ENCODE peak calls at places on chromosomes 11 and 22, in ten cellular contexts. S is brain microvascular endothelial cell; M is SIG-M5; T is fibroblast of pulmonary artery; H is HTR-8/SVneo; G is endothelial cell; I is stimulated activated CD8-positive, alpha-beta memory T cell treated with anti-CD3 and anti-CD28 coated beads, Interleukin-7, amount 100 ng/mL, for 48 hours; X is putamen; N is caudate nucleus; Q is LoVo. Z is an unnamed sample.

GRCh38 chr11:2140411-2141400 is 1.5 kb upstream of the IGF2 start:
- DNase-seq in S (no peak), M (no peak), T (no peak), H (no peak), G (no peak), I (no peak), X (no peak), N (no peak), Q (no peak), Z (no peak)

GRCh38 chr11:67524480-67524808 is 1.2 kb upstream of the CABP2 start:
- DNase-seq in S (no peak), M (no peak), T (no peak), H (no peak), G (no peak), I (no peak), X (no peak), N (no peak), Q (no peak), Z (no peak)

GRCh38 chr22:48888466-48889208 is 939.0 kb downstream of the BRD1 start:
- DNase-seq in S (no peak), M (no peak), T (no peak), H (no peak), G (no peak), I (no peak), X (no peak), N (no peak), Q (no peak), Z (no peak)

GRCh38 chr22:35987487-35987886 is 41.1 kb downstream of the RBFOX2 start:
- DNase-seq in S (peak; percentile 18), M (no peak), T (peak; percentile 38), H (no peak), G (no peak), I (no peak), X (no peak), N (no peak), Q (no peak), Z (no peak)

GRCh38 chr22:43953988-43954771 is 1.1 kb upstream of the SAMM50 start:
- DNase-seq in S (no peak), M (no peak), T (no peak), H (no peak), G (no peak), I (no peak), X (no peak), N (no peak), Q (no peak), Z (no peak)

GRCh38 chr11:32161293-32161692 is 70.4 kb downstream of the RCN1 start:
- DNase-seq in S (no peak), M (no peak), T (no peak), H (no peak), G (no peak), I (no peak), X (no peak), N (no peak), Q (no peak), Z (no peak)

GRCh38 chr22:44827666-44828065 is 75.3 kb downstream of the ARHGAP8 start:
- DNase-seq in S (no peak), M (no peak), T (no peak), H (no peak), G (no peak), I (no peak), X (no peak), N (no peak), Q (no peak), Z (no peak)

GRCh38 chr11:126132319-126132718 is 69.7 kb upstream of the CDON start:
- DNase-seq in S (no peak), M (no peak), T (peak; percentile 35), H (peak; percentile 45), G (no peak), I (no peak), X (no peak), N (no peak), Q (peak; percentile 62), Z (no peak)

GRCh38 chr22:41772645-41773044 is 27.8 kb upstream of the CCDC134 start:
- DNase-seq in S (no peak), M (no peak), T (peak; percentile 10), H (no peak), G (no peak), I (no peak), X (no peak), N (no peak), Q (peak; percentile 14), Z (no peak)

GRCh38 chr11:123548774-123549173 is 105.7 kb downstream of the SCN3B start:
- DNase-seq in S (no peak), M (no peak), T (no peak), H (no peak), G (no peak), I (no peak), X (no peak), N (no peak), Q (no peak), Z (no peak)

GRCh38 chr11:61908730-61909622 is 8.4 kb downstream of the RAB3IL1 start:
- DNase-seq in S (no peak), M (no peak), T (no peak), H (no peak), G (no peak), I (no peak), X (no peak), N (no peak), Q (no peak), Z (no peak)

GRCh38 chr22:46072981-46073682 is 77.2 kb upstream of the PPARA start:
- DNase-seq in S (no peak), M (no peak), T (no peak), H (no peak), G (no peak), I (no peak), X (no peak), N (no peak), Q (no peak), Z (no peak)

GRCh38 chr11:128343870-128344269 is 243.5 kb downstream of the ETS1 start:
- DNase-seq in S (no peak), M (no peak), T (no peak), H (no peak), G (no peak), I (no peak), X (no peak), N (no peak), Q (no peak), Z (no peak)

GRCh38 chr11:15920856-15921629 is 435.3 kb downstream of the SOX6 start:
- DNase-seq in S (no peak), M (no peak), T (peak; percentile 23), H (no peak), G (no peak), I (no peak), X (no peak), N (no peak), Q (no peak), Z (no peak)